ENCODE peak calls at places on chromosome 18, in seven cellular contexts. One of them, this sample, is unnamed.

GRCh38 chr18:44467718-44468117 is 213.0 kb upstream of the SETBP1 start:
- DNase-seq in BJ: no peak
- DNase-seq in esophagus squamous epithelium: no peak
- DNase-seq in breast epithelium: no peak
- DNase-seq in lower lobe of right lung: no peak
- DNase-seq in left ventricle myocardium inferior: no peak
- DNase-seq in brain microvascular endothelial cell: no peak
- DNase-seq in this sample: no peak

GRCh38 chr18:56458770-56459450 is 179.5 kb downstream of the TXNL1 start:
- DNase-seq in BJ: no peak
- DNase-seq in esophagus squamous epithelium: no peak
- DNase-seq in breast epithelium: no peak
- DNase-seq in lower lobe of right lung: no peak
- DNase-seq in left ventricle myocardium inferior: no peak
- DNase-seq in brain microvascular endothelial cell: no peak
- DNase-seq in this sample: no peak

GRCh38 chr18:49135871-49136270 is 185.1 kb upstream of the SMAD7 start:
- DNase-seq in BJ: no peak
- DNase-seq in esophagus squamous epithelium: no peak
- DNase-seq in breast epithelium: no peak
- DNase-seq in lower lobe of right lung: no peak
- DNase-seq in left ventricle myocardium inferior: no peak
- DNase-seq in brain microvascular endothelial cell: peak
- DNase-seq in this sample: no peak

GRCh38 chr18:13279181-13280065 is 60.9 kb downstream of the LDLRAD4 start:
- DNase-seq in BJ: no peak
- DNase-seq in esophagus squamous epithelium: no peak
- DNase-seq in breast epithelium: no peak
- DNase-seq in lower lobe of right lung: no peak
- DNase-seq in left ventricle myocardium inferior: no peak
- DNase-seq in brain microvascular endothelial cell: no peak
- DNase-seq in this sample: no peak

GRCh38 chr18:6060149-6060548 is 164.8 kb upstream of the TMEM200C start:
- DNase-seq in BJ: no peak
- DNase-seq in esophagus squamous epithelium: no peak
- DNase-seq in breast epithelium: no peak
- DNase-seq in lower lobe of right lung: no peak
- DNase-seq in left ventricle myocardium inferior: no peak
- DNase-seq in brain microvascular endothelial cell: no peak
- DNase-seq in this sample: no peak

GRCh38 chr18:57029761-57030160 is 117.1 kb upstream of the BOD1L2 start:
- DNase-seq in BJ: no peak
- DNase-seq in esophagus squamous epithelium: no peak
- DNase-seq in breast epithelium: no peak
- DNase-seq in lower lobe of right lung: no peak
- DNase-seq in left ventricle myocardium inferior: no peak
- DNase-seq in brain microvascular endothelial cell: no peak
- DNase-seq in this sample: no peak

GRCh38 chr18:79847606-79848293 is 50.0 kb downstream of the KCNG2 start:
- DNase-seq in BJ: no peak
- DNase-seq in esophagus squamous epithelium: no peak
- DNase-seq in breast epithelium: peak
- DNase-seq in lower lobe of right lung: no peak
- DNase-seq in left ventricle myocardium inferior: no peak
- DNase-seq in brain microvascular endothelial cell: no peak
- DNase-seq in this sample: no peak

GRCh38 chr18:48374423-48375149 is 34.6 kb downstream of the ZBTB7C start:
- DNase-seq in BJ: no peak
- DNase-seq in esophagus squamous epithelium: no peak
- DNase-seq in breast epithelium: no peak
- DNase-seq in lower lobe of right lung: no peak
- DNase-seq in left ventricle myocardium inferior: no peak
- DNase-seq in brain microvascular endothelial cell: no peak
- DNase-seq in this sample: no peak

GRCh38 chr18:48009116-48009825 is 78.8 kb upstream of the SMAD2 start:
- DNase-seq in BJ: no peak
- DNase-seq in esophagus squamous epithelium: no peak
- DNase-seq in breast epithelium: no peak
- DNase-seq in lower lobe of right lung: no peak
- DNase-seq in left ventricle myocardium inferior: no peak
- DNase-seq in brain microvascular endothelial cell: no peak
- DNase-seq in this sample: no peak

GRCh38 chr18:7626922-7627440 is 59.9 kb downstream of the PTPRM start:
- DNase-seq in BJ: no peak
- DNase-seq in esophagus squamous epithelium: no peak
- DNase-seq in breast epithelium: no peak
- DNase-seq in lower lobe of right lung: no peak
- DNase-seq in left ventricle myocardium inferior: no peak
- DNase-seq in brain microvascular endothelial cell: peak
- DNase-seq in this sample: no peak
- TF ChIP-seq CTCF in BJ: peak
- TF ChIP-seq CTCF in esophagus squamous epithelium: no peak
- TF ChIP-seq CTCF in breast epithelium: no peak
- TF ChIP-seq CTCF in lower lobe of right lung: peak
- TF ChIP-seq CTCF in left ventricle myocardium inferior: peak
- TF ChIP-seq CTCF in brain microvascular endothelial cell: peak
- TF ChIP-seq CTCF in this sample: no peak

GRCh38 chr18:42520074-42520473 is 565.0 kb downstream of the PIK3C3 start:
- DNase-seq in BJ: no peak
- DNase-seq in esophagus squamous epithelium: no peak
- DNase-seq in breast epithelium: no peak
- DNase-seq in lower lobe of right lung: no peak
- DNase-seq in left ventricle myocardium inferior: no peak
- DNase-seq in brain microvascular endothelial cell: no peak
- DNase-seq in this sample: no peak

DNA sequence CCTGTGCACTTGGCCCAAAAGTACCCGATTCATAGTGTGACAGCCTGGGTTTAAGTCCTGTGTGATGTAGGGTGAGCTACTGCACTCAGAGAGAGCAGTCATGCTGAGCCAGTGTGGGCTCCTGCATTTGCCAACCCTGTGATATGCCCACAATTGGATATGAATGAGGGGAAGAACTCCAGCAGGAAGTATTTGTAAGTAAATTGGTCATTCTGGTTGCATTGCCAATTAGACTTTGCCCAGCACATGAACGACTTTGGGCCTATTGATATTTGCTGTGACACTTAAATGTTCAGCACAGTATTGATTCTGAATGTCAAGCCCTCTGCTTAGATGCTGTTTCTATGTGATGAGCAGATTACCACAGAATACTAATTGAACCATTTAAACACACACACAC is 570.9 kb downstream of the PIK3C3 start:
- DNase-seq in BJ: no peak
- DNase-seq in esophagus squamous epithelium: no peak
- DNase-seq in breast epithelium: no peak
- DNase-seq in lower lobe of right lung: no peak
- DNase-seq in left ventricle myocardium inferior: no peak
- DNase-seq in brain microvascular endothelial cell: no peak
- DNase-seq in this sample: no peak
- TF ChIP-seq CTCF in BJ: no peak
- TF ChIP-seq CTCF in esophagus squamous epithelium: no peak
- TF ChIP-seq CTCF in breast epithelium: no peak
- TF ChIP-seq CTCF in lower lobe of right lung: no peak
- TF ChIP-seq CTCF in left ventricle myocardium inferior: no peak
- TF ChIP-seq CTCF in brain microvascular endothelial cell: no peak
- TF ChIP-seq CTCF in this sample: no peak

GRCh38 chr18:36017232-36017631 is 44.8 kb downstream of the RMP24 start:
- DNase-seq in BJ: no peak
- DNase-seq in esophagus squamous epithelium: no peak
- DNase-seq in breast epithelium: no peak
- DNase-seq in lower lobe of right lung: no peak
- DNase-seq in left ventricle myocardium inferior: no peak
- DNase-seq in brain microvascular endothelial cell: no peak
- DNase-seq in this sample: no peak
- TF ChIP-seq CTCF in BJ: no peak
- TF ChIP-seq CTCF in esophagus squamous epithelium: no peak
- TF ChIP-seq CTCF in breast epithelium: no peak
- TF ChIP-seq CTCF in lower lobe of right lung: no peak
- TF ChIP-seq CTCF in left ventricle myocardium inferior: no peak
- TF ChIP-seq CTCF in brain microvascular endothelial cell: no peak
- TF ChIP-seq CTCF in this sample: no peak

GRCh38 chr18:77133920-77134496 is 1.4 kb upstream of the MBP start:
- DNase-seq in BJ: no peak
- DNase-seq in esophagus squamous epithelium: no peak
- DNase-seq in breast epithelium: peak
- DNase-seq in lower lobe of right lung: peak
- DNase-seq in left ventricle myocardium inferior: peak
- DNase-seq in brain microvascular endothelial cell: no peak
- DNase-seq in this sample: no peak
- TF ChIP-seq CTCF in BJ: no peak
- TF ChIP-seq CTCF in esophagus squamous epithelium: no peak
- TF ChIP-seq CTCF in breast epithelium: no peak
- TF ChIP-seq CTCF in lower lobe of right lung: peak
- TF ChIP-seq CTCF in left ventricle myocardium inferior: peak
- TF ChIP-seq CTCF in brain microvascular endothelial cell: no peak
- TF ChIP-seq CTCF in this sample: no peak

GRCh38 chr18:40529478-40529877 is 1425.6 kb upstream of the PIK3C3 start:
- DNase-seq in BJ: no peak
- DNase-seq in esophagus squamous epithelium: no peak
- DNase-seq in breast epithelium: no peak
- DNase-seq in lower lobe of right lung: no peak
- DNase-seq in left ventricle myocardium inferior: no peak
- DNase-seq in brain microvascular endothelial cell: peak
- DNase-seq in this sample: no peak
- TF ChIP-seq CTCF in BJ: no peak
- TF ChIP-seq CTCF in esophagus squamous epithelium: no peak
- TF ChIP-seq CTCF in breast epithelium: no peak
- TF ChIP-seq CTCF in lower lobe of right lung: no peak
- TF ChIP-seq CTCF in left ventricle myocardium inferior: no peak
- TF ChIP-seq CTCF in brain microvascular endothelial cell: peak
- TF ChIP-seq CTCF in this sample: no peak

DNA sequence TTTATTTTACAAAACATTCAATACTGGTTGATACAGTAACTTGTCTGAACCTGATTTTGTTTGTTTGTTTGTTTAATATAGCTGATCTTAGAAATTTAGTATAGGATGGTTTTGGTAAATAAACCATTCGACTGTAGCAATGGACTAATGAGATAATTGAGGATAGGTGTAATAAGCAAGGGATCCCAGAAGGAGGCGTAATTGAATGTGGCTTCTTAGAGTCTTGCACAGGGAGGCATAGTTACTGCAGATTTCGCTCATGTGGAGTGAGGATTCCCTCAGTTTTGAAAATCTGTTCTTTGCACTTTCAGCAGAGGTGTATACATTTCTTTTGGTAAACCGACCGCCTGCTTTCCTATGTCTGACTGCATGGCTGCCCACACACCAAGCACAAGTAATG is 709.6 kb downstream of the SOCS6 start:
- DNase-seq in BJ: no peak
- DNase-seq in esophagus squamous epithelium: no peak
- DNase-seq in breast epithelium: no peak
- DNase-seq in lower lobe of right lung: no peak
- DNase-seq in left ventricle myocardium inferior: no peak
- DNase-seq in brain microvascular endothelial cell: no peak
- DNase-seq in this sample: no peak
- TF ChIP-seq CTCF in BJ: no peak
- TF ChIP-seq CTCF in esophagus squamous epithelium: no peak
- TF ChIP-seq CTCF in breast epithelium: no peak
- TF ChIP-seq CTCF in lower lobe of right lung: no peak
- TF ChIP-seq CTCF in left ventricle myocardium inferior: no peak
- TF ChIP-seq CTCF in brain microvascular endothelial cell: peak
- TF ChIP-seq CTCF in this sample: no peak